ENCODE peak calls at places on chromosome 1, in seven cellular contexts. C is cardiac muscle cell, K is brain microvascular endothelial cell, Q is PC-9, T is prostate gland, G is GM12878, D is transverse colon. E is an unnamed sample. For H3K36me3, the result is how much of the 10 kb centered on the place peaks cover.

GRCh38 chr1:94825936-94826335 is 5.8 kb downstream of the SLC44A3 start:
- DNase-seq in K (no peak), Q (no peak), T (no peak), D (no peak), G (no peak), C (no peak), E (no peak)

GRCh38 chr1:51636765-51637522 is 20.1 kb downstream of the OSBPL9 start:
- DNase-seq in D (peak), T (no peak), G (no peak), Q (peak), K (peak), C (no peak), E (no peak)

GRCh38 chr1:153404768-153405167 is 11.6 kb upstream of the S100A7A start:
- DNase-seq in T (no peak), C (no peak), G (no peak), D (peak), K (no peak), Q (no peak), E (peak)

GRCh38 chr1:158686430-158687009 is at the start of gene SPTA1:
- DNase-seq in T (no peak), C (no peak), Q (no peak), K (no peak), D (no peak), G (no peak), E (no peak)

GRCh38 chr1:147723691-147724323 is 36.6 kb downstream of the GJA5 start:
- DNase-seq in T (no peak), K (peak), Q (peak), D (peak), C (peak), G (no peak), E (peak)

GRCh38 chr1:64006276-64007051 is 197.0 kb upstream of the UBE2U start:
- DNase-seq in T (peak), K (peak), D (no peak), C (no peak), G (no peak), Q (peak), E (peak)

GRCh38 chr1:199122532-199123311 is 483.9 kb downstream of the PTPRC start:
- DNase-seq in C (no peak), G (no peak), K (peak), T (no peak), Q (peak), D (no peak), E (no peak)

GRCh38 chr1:64403331-64403730 is 66.6 kb upstream of the CACHD1 start:
- DNase-seq in D (no peak), T (no peak), G (no peak), C (no peak), Q (no peak), K (no peak), E (no peak)

GRCh38 chr1:93907718-93908117 is 1.5 kb downstream of the GCLM start:
- DNase-seq in G (no peak), T (no peak), C (no peak), D (no peak), Q (peak), K (peak), E (no peak)

GRCh38 chr1:244730153-244730933 is 77.4 kb downstream of the DESI2 start:
- DNase-seq in C (peak), T (no peak), Q (no peak), G (no peak), D (peak), K (peak), E (peak)

GRCh38 chr1:226310637-226311195 is 1.8 kb upstream of the LIN9 start:
- DNase-seq in G (no peak), D (peak), C (no peak), K (no peak), Q (peak), T (no peak), E (no peak)

DNA sequence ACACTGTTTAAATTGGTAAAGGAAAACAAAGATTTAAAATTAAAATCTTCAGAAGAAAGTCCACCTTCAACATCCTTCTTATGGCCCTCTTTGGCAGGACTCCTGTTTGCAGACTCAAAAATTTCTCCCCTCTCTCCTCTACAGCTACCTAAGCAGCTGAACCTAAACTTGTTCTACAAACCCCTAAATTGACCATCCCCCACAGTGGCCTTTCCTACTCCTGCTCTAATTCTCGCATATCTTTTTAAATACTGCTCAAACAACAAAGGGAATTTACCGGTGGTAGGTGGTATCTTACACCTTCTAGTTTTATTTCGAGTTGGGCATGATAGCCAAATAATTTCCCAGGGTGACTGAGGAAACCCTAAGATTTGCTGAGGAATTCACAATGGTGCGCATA is 53.5 kb upstream of the PDC start:
- DNase-seq in K (no peak), T (no peak), G (no peak), C (no peak), Q (no peak), D (no peak), E (no peak)
- H3K4me3 ChIP-seq in K (no peak), T (no peak), G (no peak), C (no peak), Q (no peak), D (no peak), E (no peak)

GRCh38 chr1:100904528-100904927 is 8.6 kb downstream of the SLC30A7 start:
- DNase-seq in D (no peak), T (no peak), Q (no peak), C (no peak), K (no peak), G (no peak), E (no peak)

GRCh38 chr1:100903777-100904176 is 7.9 kb downstream of the SLC30A7 start:
- DNase-seq in C (no peak), T (no peak), G (no peak), K (no peak), Q (no peak), D (no peak), E (no peak)

GRCh38 chr1:100896481-100896982 is 642 bp downstream of the SLC30A7 start:
- DNase-seq in Q (peak), G (peak), T (peak), D (peak), C (peak), K (peak), E (peak)

GRCh38 chr1:100907887-100908286 is 12.0 kb downstream of the SLC30A7 start:
- DNase-seq in K (no peak), C (no peak), D (no peak), G (no peak), Q (no peak), T (no peak), E (no peak)

GRCh38 chr1:100902365-100902764 is 6.5 kb downstream of the SLC30A7 start:
- DNase-seq in Q (no peak), T (no peak), C (no peak), K (no peak), D (no peak), G (no peak), E (no peak)
- H3K36me3 ChIP-seq in Q (half or more), T (under half), C (under half), K (under half), D (under half), G (under half), E (under half)

GRCh38 chr1:184033136-184033469 is 4.4 kb downstream of the COLGALT2 start:
- DNase-seq in C (no peak), G (no peak), T (no peak), D (no peak), K (no peak), Q (no peak), E (no peak)
- H3K27ac ChIP-seq in C (no peak), G (no peak), T (no peak), D (no peak), K (no peak), Q (no peak), E (no peak)

GRCh38 chr1:111141803-111142202 is 1.8 kb downstream of the CEPT1 start:
- DNase-seq in T (no peak), D (no peak), C (no peak), Q (peak), G (no peak), K (no peak), E (no peak)
- H3K4me3 ChIP-seq in T (no peak), D (no peak), C (no peak), Q (peak), G (peak), K (no peak), E (no peak)

GRCh38 chr1:197099444-197099843 is 32.4 kb upstream of the F13B start:
- DNase-seq in K (no peak), C (no peak), T (no peak), G (no peak), Q (no peak), D (no peak), E (no peak)

GRCh38 chr1:197106869-197107268 is 39.6 kb downstream of the ASPM start:
- DNase-seq in D (no peak), K (no peak), G (no peak), Q (no peak), C (no peak), T (no peak), E (no peak)

GRCh38 chr1:197103295-197103694 is 36.2 kb upstream of the F13B start:
- DNase-seq in K (peak), Q (no peak), C (no peak), T (no peak), G (no peak), D (no peak), E (no peak)

GRCh38 chr1:197100677-197101076 is 33.6 kb upstream of the F13B start:
- DNase-seq in K (no peak), Q (no peak), T (no peak), C (no peak), G (no peak), D (no peak), E (no peak)

GRCh38 chr1:197101920-197102319 is 34.9 kb upstream of the F13B start:
- DNase-seq in Q (no peak), G (no peak), D (no peak), K (no peak), T (no peak), C (no peak), E (no peak)
- H3K36me3 ChIP-seq in Q (under half), G (under half), D (under half), K (under half), T (under half), C (under half), E (under half)

GRCh38 chr1:224785622-224786021 is 143.9 kb upstream of the DNAH14 start:
- DNase-seq in G (no peak), C (no peak), Q (no peak), T (no peak), K (no peak), D (peak), E (no peak)
- H3K27ac ChIP-seq in G (no peak), C (no peak), Q (no peak), T (no peak), K (no peak), D (no peak), E (no peak)

GRCh38 chr1:108817811-108818210 is 39.1 kb downstream of the AKNAD1 start:
- DNase-seq in C (no peak), Q (peak), G (no peak), D (no peak), T (no peak), K (no peak), E (no peak)

GRCh38 chr1:108815566-108815965 is 41.3 kb downstream of the AKNAD1 start:
- DNase-seq in C (no peak), K (no peak), T (no peak), D (no peak), G (no peak), Q (peak), E (no peak)

GRCh38 chr1:108814343-108815125 is 42.4 kb downstream of the AKNAD1 start:
- DNase-seq in D (no peak), G (no peak), C (no peak), K (no peak), T (no peak), Q (peak), E (no peak)

GRCh38 chr1:108816049-108816882 is 40.6 kb downstream of the AKNAD1 start:
- DNase-seq in G (no peak), Q (peak), C (no peak), D (peak), T (no peak), K (peak), E (peak)

GRCh38 chr1:108817016-108817415 is 39.9 kb downstream of the AKNAD1 start:
- DNase-seq in C (no peak), G (no peak), D (peak), K (peak), Q (peak), T (no peak), E (no peak)
- H3K4me3 ChIP-seq in C (no peak), G (no peak), D (no peak), K (peak), Q (no peak), T (no peak), E (no peak)

GRCh38 chr1:201809876-201810275 is 19.1 kb upstream of the IPO9 start:
- DNase-seq in G (no peak), D (no peak), T (no peak), C (no peak), K (no peak), Q (no peak), E (no peak)
- H3K36me3 ChIP-seq in G (under half), D (under half), T (under half), C (half or more), K (half or more), Q (under half), E (half or more)

E was measured in lung.